ENCODE peak calls at places on chromosomes 4 and X, in four cellular contexts. One of them, this sample, is unnamed.

GRCh38 chr4:8587469-8588195 is 4.9 kb upstream of the CPZ start:
- DNase-seq in prostate gland: no peak
- DNase-seq in vagina: no peak
- DNase-seq in upper lobe of left lung: no peak
- DNase-seq in this sample: peak; percentile 43

GRCh38 chr4:7295917-7296660 is 103.8 kb downstream of the SORCS2 start:
- DNase-seq in upper lobe of left lung: no peak
- DNase-seq in prostate gland: no peak
- DNase-seq in vagina: no peak
- DNase-seq in this sample: no peak

GRCh38 chr4:104591505-104591904 is 96.8 kb upstream of the CXXC4 start:
- DNase-seq in prostate gland: no peak
- DNase-seq in upper lobe of left lung: no peak
- DNase-seq in vagina: no peak
- DNase-seq in this sample: no peak

GRCh38 chr4:40630335-40631021 is 814 bp upstream of the RBM47 start:
- DNase-seq in vagina: no peak
- DNase-seq in upper lobe of left lung: peak; percentile 90
- DNase-seq in prostate gland: peak; percentile 89
- DNase-seq in this sample: peak; percentile 73

GRCh38 chrX:133992877-133993276 is 7.5 kb upstream of the GPC3 start:
- DNase-seq in upper lobe of left lung: no peak
- DNase-seq in vagina: no peak
- DNase-seq in prostate gland: no peak
- DNase-seq in this sample: no peak

GRCh38 chr4:107034091-107034698 is 1.9 kb downstream of the DKK2 start:
- DNase-seq in prostate gland: peak; percentile 4
- DNase-seq in upper lobe of left lung: no peak
- DNase-seq in vagina: no peak
- DNase-seq in this sample: peak; percentile 76

GRCh38 chrX:13376857-13377441 is 57.1 kb upstream of the ATXN3L start:
- DNase-seq in prostate gland: peak; percentile 46
- DNase-seq in upper lobe of left lung: peak; percentile 32
- DNase-seq in vagina: no peak
- DNase-seq in this sample: no peak

GRCh38 chrX:65587616-65588526 is 53.3 kb upstream of the LAS1L start:
- DNase-seq in vagina: peak; percentile 88
- DNase-seq in upper lobe of left lung: peak; percentile 69
- DNase-seq in prostate gland: peak; percentile 51
- DNase-seq in this sample: peak; percentile 82

GRCh38 chr4:137711502-137711901 is 179.2 kb upstream of the PCDH18 start:
- DNase-seq in prostate gland: no peak
- DNase-seq in vagina: no peak
- DNase-seq in upper lobe of left lung: no peak
- DNase-seq in this sample: no peak

GRCh38 chrX:39928704-39929439 is 168.9 kb downstream of the BCOR start:
- DNase-seq in prostate gland: no peak
- DNase-seq in vagina: no peak
- DNase-seq in upper lobe of left lung: peak; percentile 53
- DNase-seq in this sample: no peak

GRCh38 chrX:98379134-98379533 is 1495.4 kb downstream of the RPA4 start:
- DNase-seq in upper lobe of left lung: no peak
- DNase-seq in prostate gland: no peak
- DNase-seq in vagina: no peak
- DNase-seq in this sample: no peak

GRCh38 chr4:69713593-69713992 is 46.8 kb downstream of the SULT1B1 start:
- DNase-seq in prostate gland: no peak
- DNase-seq in vagina: no peak
- DNase-seq in upper lobe of left lung: peak; percentile 38
- DNase-seq in this sample: no peak

GRCh38 chr4:94551616-94552564 is 100.1 kb downstream of the PDLIM5 start:
- DNase-seq in upper lobe of left lung: no peak
- DNase-seq in prostate gland: no peak
- DNase-seq in vagina: no peak
- DNase-seq in this sample: no peak

GRCh38 chrX:123603516-123603915 is 129.3 kb downstream of the THOC2 start:
- DNase-seq in vagina: no peak
- DNase-seq in upper lobe of left lung: no peak
- DNase-seq in prostate gland: no peak
- DNase-seq in this sample: no peak

GRCh38 chrX:21487832-21488231 is 113.6 kb downstream of the CNKSR2 start:
- DNase-seq in upper lobe of left lung: no peak
- DNase-seq in vagina: no peak
- DNase-seq in prostate gland: peak; percentile 34
- DNase-seq in this sample: no peak

GRCh38 chrX:9340619-9341304 is 124.1 kb upstream of the TBL1X start:
- DNase-seq in upper lobe of left lung: peak; percentile 78
- DNase-seq in prostate gland: peak; percentile 12
- DNase-seq in vagina: no peak
- DNase-seq in this sample: peak; percentile 69

GRCh38 chr4:6473264-6474052 is 1.0 kb upstream of the PPP2R2C start:
- DNase-seq in vagina: peak; percentile 67
- DNase-seq in prostate gland: no peak
- DNase-seq in upper lobe of left lung: no peak
- DNase-seq in this sample: peak; percentile 41

GRCh38 chrX:148601034-148601433 is 100.6 kb downstream of the AFF2 start:
- DNase-seq in vagina: no peak
- DNase-seq in upper lobe of left lung: no peak
- DNase-seq in prostate gland: no peak
- DNase-seq in this sample: no peak

GRCh38 chr4:56817840-56818491 is 3.5 kb downstream of the SPINK2 start:
- DNase-seq in upper lobe of left lung: no peak
- DNase-seq in vagina: no peak
- DNase-seq in prostate gland: no peak
- DNase-seq in this sample: no peak

GRCh38 chr4:65370709-65371108 is 299.6 kb downstream of the EPHA5 start:
- DNase-seq in prostate gland: no peak
- DNase-seq in upper lobe of left lung: no peak
- DNase-seq in vagina: no peak
- DNase-seq in this sample: no peak

GRCh38 chr4:174999407-174999806 is 81.2 kb downstream of the ADAM29 start:
- DNase-seq in prostate gland: no peak
- DNase-seq in vagina: no peak
- DNase-seq in upper lobe of left lung: no peak
- DNase-seq in this sample: no peak

GRCh38 chr4:107647591-107647990 is 72.4 kb downstream of the PAPSS1 start:
- DNase-seq in vagina: no peak
- DNase-seq in upper lobe of left lung: no peak
- DNase-seq in prostate gland: no peak
- DNase-seq in this sample: no peak

GRCh38 chr4:42489095-42489494 is 91.8 kb downstream of the SHISA3 start:
- DNase-seq in prostate gland: no peak
- DNase-seq in upper lobe of left lung: no peak
- DNase-seq in vagina: no peak
- DNase-seq in this sample: no peak

GRCh38 chr4:172344266-172344772 is 531.1 kb downstream of the GALNTL6 start:
- DNase-seq in upper lobe of left lung: no peak
- DNase-seq in prostate gland: no peak
- DNase-seq in vagina: no peak
- DNase-seq in this sample: no peak

GRCh38 chr4:154491731-154492249 is at the start of gene DCHS2:
- DNase-seq in vagina: no peak
- DNase-seq in upper lobe of left lung: no peak
- DNase-seq in prostate gland: no peak
- DNase-seq in this sample: no peak

GRCh38 chrX:63746715-63747114 is 38.3 kb downstream of the ARHGEF9 start:
- DNase-seq in prostate gland: no peak
- DNase-seq in vagina: no peak
- DNase-seq in upper lobe of left lung: no peak
- DNase-seq in this sample: no peak

GRCh38 chrX:140057001-140057411 is 91.7 kb upstream of the CXorf66 start:
- DNase-seq in vagina: no peak
- DNase-seq in upper lobe of left lung: peak; percentile 69
- DNase-seq in prostate gland: peak; percentile 39
- DNase-seq in this sample: peak; percentile 70

GRCh38 chr4:101232074-101232776 is 115.1 kb downstream of the PPP3CA start:
- DNase-seq in prostate gland: no peak
- DNase-seq in upper lobe of left lung: peak; percentile 22
- DNase-seq in vagina: no peak
- DNase-seq in this sample: no peak

GRCh38 chrX:13164611-13165010 is 120.2 kb upstream of the FAM9C start:
- DNase-seq in upper lobe of left lung: no peak
- DNase-seq in vagina: no peak
- DNase-seq in prostate gland: no peak
- DNase-seq in this sample: no peak

DNA sequence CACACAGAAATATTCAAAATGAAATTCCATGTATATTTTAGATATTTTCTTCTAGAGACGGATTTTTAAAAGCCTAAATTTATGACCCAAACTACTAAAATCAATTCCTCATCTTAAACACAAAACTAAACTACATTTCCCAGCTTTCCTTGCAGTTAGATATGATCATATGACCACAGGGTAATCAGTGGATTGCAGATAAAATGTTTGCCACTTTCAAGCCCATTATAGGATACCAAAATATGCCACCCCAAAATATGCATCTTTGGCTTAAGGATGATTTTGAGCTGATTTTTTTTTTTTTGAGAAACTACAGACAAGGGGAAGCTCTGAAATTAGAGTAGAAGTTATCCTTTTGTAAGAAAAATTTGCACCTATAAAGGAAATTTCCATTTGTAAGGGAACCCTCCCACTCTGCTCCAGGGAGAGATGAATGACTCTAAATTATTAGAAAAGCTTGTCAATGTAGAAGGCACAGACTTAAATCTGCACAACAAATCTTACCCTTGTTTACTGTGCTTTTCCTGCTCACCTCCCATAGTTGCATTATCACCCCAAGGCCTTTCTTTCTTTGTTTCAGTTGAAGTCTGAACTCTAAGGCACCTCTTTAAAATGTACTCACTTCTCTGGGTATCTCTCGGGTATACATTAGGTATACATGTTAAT is 503.0 kb downstream of the PDHA2 start:
- DNase-seq in prostate gland: no peak
- DNase-seq in upper lobe of left lung: no peak
- DNase-seq in vagina: no peak
- DNase-seq in this sample: no peak
- H3K4me3 ChIP-seq in prostate gland: no peak overlapping the region
- H3K4me3 ChIP-seq in upper lobe of left lung: no peak overlapping the region
- H3K4me3 ChIP-seq in vagina: no peak overlapping the region
- H3K4me3 ChIP-seq in this sample: no peak overlapping the region

DNA sequence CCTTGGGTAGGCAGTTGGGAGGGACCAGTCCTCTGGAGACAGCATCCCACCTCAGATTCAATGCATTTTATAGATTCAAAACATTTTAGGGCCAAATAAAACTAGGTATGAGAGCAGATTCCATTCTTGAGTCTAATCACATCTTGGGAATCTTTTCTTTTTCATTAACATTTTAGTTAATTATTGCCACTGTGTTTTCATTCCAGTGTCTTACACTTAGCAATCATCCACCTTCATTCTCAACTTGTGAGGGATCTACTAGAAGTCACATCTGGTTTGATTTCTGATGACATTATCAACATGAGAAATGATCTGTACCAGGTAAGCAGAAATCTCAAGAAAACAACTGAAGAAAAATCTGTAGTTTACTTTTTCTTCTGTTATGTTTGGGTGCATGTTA is 99.5 kb downstream of the NFKB1 start:
- DNase-seq in prostate gland: no peak
- DNase-seq in upper lobe of left lung: no peak
- DNase-seq in vagina: no peak
- DNase-seq in this sample: no peak
- TF ChIP-seq POLR2A in prostate gland: no peak
- TF ChIP-seq POLR2A in upper lobe of left lung: no peak
- TF ChIP-seq POLR2A in vagina: no peak
- TF ChIP-seq POLR2A in this sample: no peak

GRCh38 chr4:24573582-24573981 is 10.8 kb downstream of the DHX15 start:
- DNase-seq in vagina: no peak
- DNase-seq in upper lobe of left lung: no peak
- DNase-seq in prostate gland: no peak
- DNase-seq in this sample: no peak
- TF ChIP-seq POLR2AphosphoS5 in vagina: no peak
- TF ChIP-seq POLR2AphosphoS5 in upper lobe of left lung: no peak
- TF ChIP-seq POLR2AphosphoS5 in prostate gland: no peak
- TF ChIP-seq POLR2AphosphoS5 in this sample: no peak

GRCh38 chr4:186669159-186669720 is 54.4 kb downstream of the FAT1 start:
- DNase-seq in prostate gland: peak; percentile 50
- DNase-seq in vagina: no peak
- DNase-seq in upper lobe of left lung: no peak
- DNase-seq in this sample: no peak
- H3K4me3 ChIP-seq in prostate gland: no peak overlapping the region
- H3K4me3 ChIP-seq in vagina: no peak overlapping the region
- H3K4me3 ChIP-seq in upper lobe of left lung: no peak overlapping the region
- H3K4me3 ChIP-seq in this sample: no peak overlapping the region

GRCh38 chr4:145732416-145732815 is 52.5 kb downstream of the C4orf51 start:
- DNase-seq in prostate gland: no peak
- DNase-seq in upper lobe of left lung: no peak
- DNase-seq in vagina: no peak
- DNase-seq in this sample: no peak

GRCh38 chr4:145734576-145735329 is 54.8 kb downstream of the C4orf51 start:
- DNase-seq in vagina: no peak
- DNase-seq in prostate gland: peak; percentile 89
- DNase-seq in upper lobe of left lung: peak; percentile 68
- DNase-seq in this sample: peak; percentile 79

GRCh38 chr4:145732001-145732400 is 52.1 kb downstream of the C4orf51 start:
- DNase-seq in upper lobe of left lung: no peak
- DNase-seq in vagina: no peak
- DNase-seq in prostate gland: no peak
- DNase-seq in this sample: no peak

GRCh38 chr4:145734051-145734450 is 54.1 kb downstream of the C4orf51 start:
- DNase-seq in vagina: no peak
- DNase-seq in upper lobe of left lung: no peak
- DNase-seq in prostate gland: no peak
- DNase-seq in this sample: no peak

DNA sequence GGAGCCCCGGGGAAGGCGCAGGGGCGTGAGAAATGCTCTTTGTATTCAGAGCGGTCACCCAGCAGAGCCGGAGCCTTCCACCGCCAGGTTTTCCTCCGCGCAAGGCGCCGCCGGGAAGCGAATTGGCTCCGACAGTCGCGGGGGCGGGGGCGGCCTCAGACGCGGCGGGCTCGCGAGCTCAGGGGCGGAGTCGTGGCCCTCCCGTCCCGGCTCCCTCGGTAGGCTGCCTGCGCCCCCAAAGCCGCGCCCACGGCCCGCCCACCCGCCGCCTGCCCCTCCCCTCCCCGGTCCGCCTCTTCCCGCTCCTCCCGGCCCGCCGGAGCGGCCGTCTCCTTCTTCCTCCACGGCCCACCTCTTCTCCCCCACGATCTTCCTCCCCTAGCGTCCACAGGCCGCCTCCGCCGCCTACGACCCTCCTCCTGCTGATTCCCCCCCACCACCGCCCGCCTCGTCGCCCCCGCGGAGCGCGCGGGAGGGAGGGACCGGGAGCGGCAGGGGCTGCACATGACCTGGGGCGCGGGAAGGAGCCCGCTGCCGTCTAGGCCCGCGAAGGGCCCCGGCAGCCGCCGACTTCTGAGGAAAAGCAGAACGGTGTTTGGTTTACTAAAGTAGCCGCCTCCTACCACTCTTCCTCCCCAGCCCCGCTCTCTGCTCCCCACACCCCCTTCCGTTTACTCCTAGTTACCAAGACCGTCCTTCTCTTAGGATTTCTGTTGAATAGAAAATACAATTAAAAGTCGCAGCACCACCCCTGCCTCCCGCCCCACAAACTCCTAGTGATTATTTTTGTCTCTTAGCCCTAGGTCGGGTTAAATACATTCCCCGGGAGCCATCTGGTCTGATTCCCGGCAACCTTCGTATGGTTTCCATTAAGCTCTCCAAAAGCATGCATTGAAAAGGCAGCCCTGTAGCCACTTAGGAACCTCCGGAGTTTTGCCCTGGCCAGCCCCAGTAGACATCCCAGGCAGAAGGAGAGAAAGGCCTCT is 53.2 kb downstream of the C4orf51 start:
- DNase-seq in vagina: no peak
- DNase-seq in prostate gland: peak; percentile 95
- DNase-seq in upper lobe of left lung: peak; percentile 96
- DNase-seq in this sample: peak; percentile 95
- TF ChIP-seq POLR2A in vagina: peak; percentile 34
- TF ChIP-seq POLR2A in prostate gland: peak; percentile 75
- TF ChIP-seq POLR2A in upper lobe of left lung: peak; percentile 67
- TF ChIP-seq POLR2A in this sample: peak; percentile 13

This sample was measured in suprapubic skin.